ENCODE peak calls at places on chromosomes 4 and X, in eight cellular contexts. D, M, H, V, P, U, C and R are unnamed samples.

GRCh38 chrX:5916945-5917344 is 311.7 kb downstream of the NLGN4X start:
- DNase-seq in V (peak), U (no peak), C (no peak), D (no peak), P (no peak), M (no peak), H (no peak), R (no peak)

GRCh38 chrX:47240619-47241018 is 7.8 kb downstream of the USP11 start:
- DNase-seq in U (no peak), V (no peak), M (no peak), H (no peak), P (no peak), C (no peak), D (no peak), R (no peak)

GRCh38 chrX:54182864-54183613 is at the start of gene FAM120C:
- DNase-seq in U (peak), P (peak), D (peak), C (peak), V (peak), H (peak), M (peak), R (no peak)

GRCh38 chr4:182671749-182672148 is 245.4 kb downstream of the DCTD start:
- DNase-seq in D (no peak), M (no peak), H (no peak), P (no peak), U (no peak), C (no peak), V (no peak), R (no peak)

GRCh38 chr4:123661080-123661737 is 264.6 kb downstream of the SPRY1 start:
- DNase-seq in H (no peak), C (no peak), M (no peak), P (no peak), V (no peak), D (no peak), U (no peak), R (no peak)

GRCh38 chr4:108360857-108361820 is 192.4 kb upstream of the LEF1 start:
- DNase-seq in P (no peak), D (no peak), M (peak), C (no peak), U (peak), H (no peak), V (peak), R (no peak)

GRCh38 chr4:143399113-143399949 is 62.7 kb downstream of the GAB1 start:
- DNase-seq in V (peak), D (no peak), M (peak), U (no peak), P (peak), H (no peak), C (no peak), R (no peak)

GRCh38 chr4:146335763-146336412 is 121.5 kb downstream of the REELD1 start:
- DNase-seq in H (no peak), P (peak), D (no peak), M (no peak), C (no peak), V (no peak), U (no peak), R (no peak)

GRCh38 chr4:866761-867390 is 40.9 kb upstream of the CPLX1 start:
- DNase-seq in M (peak), H (no peak), C (no peak), P (no peak), V (no peak), U (no peak), D (no peak), R (no peak)

GRCh38 chr4:113467581-113467980 is 294.0 kb downstream of the CAMK2D start:
- DNase-seq in D (no peak), V (no peak), H (no peak), C (no peak), M (peak), U (no peak), P (no peak), R (no peak)